ENCODE peak calls at places on chromosome 5, in five cellular contexts. A, I, Y, P and Q are unnamed samples.
A peak's percentile ranks its signal among the peaks of the same experiment; 100 is the strongest.

GRCh38 chr5:38722918-38723317 is 122.9 kb upstream of the OSMR start:
- DNase-seq in Y (no peak), I (no peak), P (peak; percentile 31), A (no peak), Q (no peak)

GRCh38 chr5:3220201-3220600 is 375.4 kb upstream of the IRX1 start:
- DNase-seq in P (no peak), Y (no peak), I (no peak), A (no peak), Q (no peak)

GRCh38 chr5:57858905-57859304 is 376.3 kb upstream of the ACTBL2 start:
- DNase-seq in Y (no peak), P (no peak), A (no peak), I (no peak), Q (peak; percentile 36)

GRCh38 chr5:57841671-57842375 is 359.2 kb upstream of the ACTBL2 start:
- DNase-seq in P (peak; percentile 97), A (no peak), I (no peak), Y (peak; percentile 82), Q (peak; percentile 96)

GRCh38 chr5:67808340-67808739 is 407.2 kb upstream of the PIK3R1 start:
- DNase-seq in P (no peak), I (no peak), A (no peak), Y (no peak), Q (no peak)

GRCh38 chr5:181173420-181174342 is 26.3 kb downstream of the OR2V2 start:
- DNase-seq in A (no peak), P (peak; percentile 91), Y (peak; percentile 87), I (no peak), Q (peak; percentile 79)

GRCh38 chr5:177447611-177448243 is 1.1 kb downstream of the PRR7 start:
- DNase-seq in A (peak; percentile 98), I (peak; percentile 8), Y (peak; percentile 99), P (peak; percentile 45), Q (peak; percentile 51)

GRCh38 chr5:7876867-7877266 is 7.9 kb downstream of the MTRR start:
- DNase-seq in Y (peak; percentile 68), I (no peak), P (peak; percentile 64), A (peak; percentile 42), Q (peak; percentile 75)

GRCh38 chr5:119328753-119329602 is 26.8 kb upstream of the TNFAIP8 start:
- DNase-seq in A (no peak), P (peak; percentile 86), Y (peak; percentile 54), I (no peak), Q (peak; percentile 87)

GRCh38 chr5:55223219-55223987 is 3.7 kb downstream of the MCIDAS start:
- DNase-seq in P (no peak), I (no peak), A (no peak), Y (no peak), Q (no peak)

GRCh38 chr5:36108758-36109245 is 42.1 kb upstream of the UGT3A2 start:
- DNase-seq in A (no peak), P (no peak), I (no peak), Y (no peak), Q (no peak)

GRCh38 chr5:113491022-113491421 is 2.8 kb upstream of the MCC start:
- DNase-seq in Y (no peak), A (no peak), I (no peak), P (no peak), Q (no peak)

GRCh38 chr5:68476854-68477253 is 261.3 kb downstream of the PIK3R1 start:
- DNase-seq in Y (no peak), P (no peak), A (no peak), I (no peak), Q (no peak)

GRCh38 chr5:96788112-96788749 is 19.5 kb downstream of the ERAP1 start:
- DNase-seq in Y (no peak), P (peak; percentile 45), I (no peak), A (no peak), Q (peak; percentile 17)

GRCh38 chr5:14464661-14465060 is 116.9 kb upstream of the OTULINL start:
- DNase-seq in P (no peak), I (peak; percentile 70), A (no peak), Y (no peak), Q (no peak)

GRCh38 chr5:7828269-7828668 is 22.7 kb downstream of the CFAP90 start:
- DNase-seq in Y (peak; percentile 21), P (no peak), I (no peak), A (no peak), Q (no peak)

GRCh38 chr5:141330299-141331080 is at the start of gene PCDHGA1:
- DNase-seq in P (peak; percentile 79), A (no peak), I (peak; percentile 0), Y (peak; percentile 60), Q (peak; percentile 75)

GRCh38 chr5:16932401-16932800 is 3.7 kb downstream of the MYO10 start:
- DNase-seq in A (no peak), P (no peak), Y (no peak), I (no peak), Q (no peak)

GRCh38 chr5:135829179-135829578 is 5.3 kb upstream of the SLC25A48 start:
- DNase-seq in A (no peak), I (no peak), Y (no peak), P (no peak), Q (no peak)

GRCh38 chr5:95620870-95621838 is 1.3 kb downstream of the GPR150 start:
- DNase-seq in P (peak; percentile 40), A (no peak), I (no peak), Y (no peak), Q (no peak)

GRCh38 chr5:176943816-176944215 is 44.7 kb upstream of the HK3 start:
- DNase-seq in P (no peak), I (no peak), Y (no peak), A (no peak), Q (no peak)

GRCh38 chr5:15082096-15082495 is 210.5 kb upstream of the ANKH start:
- DNase-seq in I (no peak), P (no peak), A (no peak), Y (no peak), Q (no peak)

GRCh38 chr5:62373382-62373781 is 30.3 kb downstream of the DIMT1 start:
- DNase-seq in P (no peak), Y (no peak), I (no peak), A (no peak), Q (no peak)

GRCh38 chr5:93819666-93820065 is 78.3 kb upstream of the POU5F2 start:
- DNase-seq in A (no peak), I (no peak), Y (no peak), P (no peak), Q (no peak)

GRCh38 chr5:53031695-53032096 is 42.5 kb downstream of the ITGA2 start:
- DNase-seq in P (peak; percentile 97), I (no peak), A (peak; percentile 15), Y (peak; percentile 78), Q (peak; percentile 98)

GRCh38 chr5:91245871-91246270 is 137.2 kb downstream of the ARRDC3 start:
- DNase-seq in I (no peak), Y (peak; percentile 2), P (no peak), A (no peak), Q (peak; percentile 17)

GRCh38 chr5:99763021-99763814 is 772.0 kb upstream of the FAM174A start:
- DNase-seq in I (no peak), Y (no peak), P (no peak), A (no peak), Q (no peak)

GRCh38 chr5:158976035-158976434 is 123.7 kb downstream of the EBF1 start:
- DNase-seq in P (peak; percentile 88), Y (peak; percentile 83), I (peak; percentile 53), A (peak; percentile 11), Q (peak; percentile 88)

GRCh38 chr5:38467353-38468040 is 88.9 kb downstream of the LIFR start:
- DNase-seq in A (peak; percentile 29), P (peak; percentile 48), I (no peak), Y (peak; percentile 29), Q (peak; percentile 56)

GRCh38 chr5:103092676-103093075 is 27.3 kb downstream of the GIN1 start:
- DNase-seq in P (peak; percentile 55), I (no peak), A (no peak), Y (no peak), Q (no peak)

GRCh38 chr5:92552206-92553160 is 1028.5 kb downstream of the NR2F1-AS1 start:
- DNase-seq in I (peak; percentile 42), P (peak; percentile 99), A (peak; percentile 22), Y (peak; percentile 93), Q (peak; percentile 99)

GRCh38 chr5:74409737-74410136 is 230.8 kb downstream of the ENC1 start:
- DNase-seq in I (no peak), P (no peak), Y (no peak), A (no peak), Q (no peak)

GRCh38 chr5:122149691-122150090 is 20.3 kb downstream of the ZNF474 start:
- DNase-seq in Y (no peak), P (no peak), I (no peak), A (no peak), Q (no peak)

GRCh38 chr5:5344051-5344571 is 78.4 kb upstream of the ICE1 start:
- DNase-seq in I (no peak), A (no peak), P (no peak), Y (no peak), Q (no peak)

GRCh38 chr5:10103098-10103497 is 146.6 kb downstream of the ATPSCKMT start:
- DNase-seq in A (no peak), Y (no peak), I (no peak), P (no peak), Q (no peak)

GRCh38 chr5:180611140-180611850 is 20.0 kb upstream of the SCGB3A1 start:
- DNase-seq in I (no peak), A (peak; percentile 67), Y (no peak), P (no peak), Q (no peak)